ENCODE peak calls at places on chromosomes 2 and 18, in five cellular contexts. One of them, this sample, is unnamed.

GRCh38 chr18:21179590-21180220 is 62.3 kb upstream of the GREB1L start:
- DNase-seq in H9: peak
- DNase-seq in neuronal stem cell: peak
- DNase-seq in mesendoderm: peak
- DNase-seq in IMR-90: peak
- DNase-seq in this sample: peak

GRCh38 chr18:14053661-14054060 is 78.6 kb downstream of the ZNF519 start:
- DNase-seq in mesendoderm: no peak
- DNase-seq in IMR-90: no peak
- DNase-seq in H9: no peak
- DNase-seq in neuronal stem cell: no peak
- DNase-seq in this sample: no peak

GRCh38 chr2:101831351-101831865 is 133.9 kb downstream of the MAP4K4 start:
- DNase-seq in mesendoderm: peak
- DNase-seq in H9: peak
- DNase-seq in neuronal stem cell: peak
- DNase-seq in IMR-90: peak
- DNase-seq in this sample: peak

GRCh38 chr2:58140508-58141072 is 94.0 kb downstream of the VRK2 start:
- DNase-seq in mesendoderm: no peak
- DNase-seq in neuronal stem cell: no peak
- DNase-seq in H9: no peak
- DNase-seq in IMR-90: peak
- DNase-seq in this sample: no peak

GRCh38 chr2:29014331-29014730 is 33.2 kb downstream of the TOGARAM2 start:
- DNase-seq in H9: no peak
- DNase-seq in IMR-90: no peak
- DNase-seq in neuronal stem cell: no peak
- DNase-seq in mesendoderm: no peak
- DNase-seq in this sample: no peak

GRCh38 chr2:39778233-39778632 is 825 bp downstream of the THUMPD2 start:
- DNase-seq in mesendoderm: no peak
- DNase-seq in neuronal stem cell: no peak
- DNase-seq in H9: no peak
- DNase-seq in IMR-90: no peak
- DNase-seq in this sample: no peak

GRCh38 chr2:41879367-41879871 is 168.4 kb upstream of the PKDCC start:
- DNase-seq in H9: no peak
- DNase-seq in IMR-90: no peak
- DNase-seq in mesendoderm: no peak
- DNase-seq in neuronal stem cell: no peak
- DNase-seq in this sample: no peak

GRCh38 chr2:1567556-1568344 is 154.5 kb downstream of the TPO start:
- DNase-seq in IMR-90: no peak
- DNase-seq in neuronal stem cell: no peak
- DNase-seq in mesendoderm: no peak
- DNase-seq in H9: no peak
- DNase-seq in this sample: no peak

GRCh38 chr18:79770501-79770815 is 27.3 kb upstream of the KCNG2 start:
- DNase-seq in neuronal stem cell: no peak
- DNase-seq in mesendoderm: no peak
- DNase-seq in IMR-90: no peak
- DNase-seq in H9: no peak
- DNase-seq in this sample: no peak

GRCh38 chr2:47070920-47071824 is 83.9 kb downstream of the STPG4 start:
- DNase-seq in IMR-90: peak
- DNase-seq in H9: no peak
- DNase-seq in neuronal stem cell: no peak
- DNase-seq in mesendoderm: no peak
- DNase-seq in this sample: peak

GRCh38 chr2:191758420-191759199 is 80.7 kb downstream of the NABP1 start:
- DNase-seq in IMR-90: peak
- DNase-seq in H9: peak
- DNase-seq in mesendoderm: peak
- DNase-seq in neuronal stem cell: peak
- DNase-seq in this sample: peak

GRCh38 chr2:119383410-119384140 is 16.8 kb downstream of the DBI start:
- DNase-seq in mesendoderm: no peak
- DNase-seq in H9: no peak
- DNase-seq in IMR-90: no peak
- DNase-seq in neuronal stem cell: no peak
- DNase-seq in this sample: no peak

GRCh38 chr2:227615181-227615580 is 541 bp upstream of the SCYGR3 start:
- DNase-seq in neuronal stem cell: no peak
- DNase-seq in IMR-90: no peak
- DNase-seq in mesendoderm: no peak
- DNase-seq in H9: no peak
- DNase-seq in this sample: no peak

GRCh38 chr2:180990337-180990736 is 9.9 kb downstream of the UBE2E3 start:
- DNase-seq in H9: no peak
- DNase-seq in neuronal stem cell: no peak
- DNase-seq in IMR-90: no peak
- DNase-seq in mesendoderm: no peak
- DNase-seq in this sample: no peak

GRCh38 chr2:46383113-46383395 is 85.8 kb downstream of the EPAS1 start:
- DNase-seq in H9: no peak
- DNase-seq in IMR-90: no peak
- DNase-seq in mesendoderm: no peak
- DNase-seq in neuronal stem cell: no peak
- DNase-seq in this sample: no peak

GRCh38 chr18:44895176-44895798 is 214.6 kb downstream of the SETBP1 start:
- DNase-seq in H9: no peak
- DNase-seq in mesendoderm: peak
- DNase-seq in neuronal stem cell: no peak
- DNase-seq in IMR-90: peak
- DNase-seq in this sample: peak

GRCh38 chr18:56402872-56403516 is 235.4 kb downstream of the TXNL1 start:
- DNase-seq in neuronal stem cell: no peak
- DNase-seq in IMR-90: peak
- DNase-seq in mesendoderm: no peak
- DNase-seq in H9: no peak
- DNase-seq in this sample: peak

GRCh38 chr2:45755585-45756330 is 104.3 kb downstream of the PRKCE start:
- DNase-seq in mesendoderm: peak
- DNase-seq in H9: no peak
- DNase-seq in neuronal stem cell: no peak
- DNase-seq in IMR-90: peak
- DNase-seq in this sample: peak

GRCh38 chr2:140667203-140667602 is 1463.6 kb downstream of the LRP1B start:
- DNase-seq in H9: no peak
- DNase-seq in IMR-90: no peak
- DNase-seq in neuronal stem cell: no peak
- DNase-seq in mesendoderm: no peak
- DNase-seq in this sample: no peak

GRCh38 chr18:36187826-36188721 is 777 bp downstream of the MOCOS start:
- DNase-seq in IMR-90: peak
- DNase-seq in mesendoderm: peak
- DNase-seq in H9: peak
- DNase-seq in neuronal stem cell: no peak
- DNase-seq in this sample: no peak

GRCh38 chr2:121197369-121198091 is 87.5 kb downstream of the TFCP2L1 start:
- DNase-seq in H9: no peak
- DNase-seq in neuronal stem cell: no peak
- DNase-seq in mesendoderm: no peak
- DNase-seq in IMR-90: peak
- DNase-seq in this sample: peak
- H3K4me2 ChIP-seq in H9: no peak
- H3K4me2 ChIP-seq in neuronal stem cell: no peak
- H3K4me2 ChIP-seq in mesendoderm: no peak
- H3K4me2 ChIP-seq in IMR-90: no peak
- H3K4me2 ChIP-seq in this sample: no peak

DNA sequence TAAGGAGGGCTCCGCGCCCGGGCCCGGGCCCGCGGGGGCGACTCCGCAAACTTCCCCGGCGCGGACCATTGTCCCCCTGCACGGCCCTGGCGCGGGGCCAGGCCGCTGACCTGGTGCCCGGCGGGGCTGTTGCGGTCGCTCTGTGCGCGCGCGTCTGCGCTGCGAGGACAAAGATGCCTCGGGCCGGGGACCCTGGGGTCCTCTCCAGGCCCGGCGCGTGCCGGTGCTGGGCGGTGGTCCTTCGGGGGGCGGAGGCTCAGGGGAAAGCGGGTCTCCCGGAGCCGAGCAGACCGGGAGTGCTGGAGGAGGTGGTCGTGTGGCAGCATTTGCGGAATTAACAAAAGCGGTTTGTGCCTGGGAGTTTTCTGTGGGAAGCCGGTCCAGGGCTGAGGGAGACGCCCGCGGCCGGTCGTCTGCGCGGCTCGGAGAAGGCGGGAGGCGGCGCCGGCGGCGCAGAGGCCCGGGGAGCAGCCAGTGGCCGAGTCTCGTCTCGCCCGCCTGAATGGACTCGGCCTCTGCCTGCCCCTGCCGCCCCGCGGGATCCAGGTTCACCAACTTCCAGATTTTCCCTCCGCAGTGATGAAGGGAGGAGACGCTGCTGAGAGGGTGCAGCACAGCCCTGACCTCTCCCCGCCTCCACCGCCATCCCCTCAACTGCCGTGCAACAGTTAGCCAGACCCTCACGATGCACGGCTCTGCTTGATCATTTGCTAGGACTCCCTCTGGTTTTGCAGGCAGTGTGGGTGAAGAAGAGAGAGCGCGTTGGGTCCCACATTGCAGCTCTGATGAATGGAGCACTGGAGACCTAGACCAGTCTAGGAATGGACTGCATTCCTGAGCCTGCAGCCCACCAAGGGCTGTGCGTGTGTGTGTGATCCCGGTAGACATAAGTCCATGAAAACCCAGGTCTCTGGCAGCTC is 705 bp downstream of the EFR3B start:
- DNase-seq in H9: peak
- DNase-seq in neuronal stem cell: peak
- DNase-seq in mesendoderm: peak
- DNase-seq in IMR-90: peak
- DNase-seq in this sample: no peak
- H3K18ac ChIP-seq in H9: peak
- H3K18ac ChIP-seq in neuronal stem cell: peak
- H3K18ac ChIP-seq in mesendoderm: peak
- H3K18ac ChIP-seq in IMR-90: no peak
- H3K18ac ChIP-seq in this sample: no peak

GRCh38 chr2:50658883-50659282 is 373.0 kb downstream of the NRXN1 start:
- DNase-seq in mesendoderm: peak
- DNase-seq in IMR-90: peak
- DNase-seq in neuronal stem cell: no peak
- DNase-seq in H9: no peak
- DNase-seq in this sample: peak
- H3K4me2 ChIP-seq in mesendoderm: no peak
- H3K4me2 ChIP-seq in IMR-90: no peak
- H3K4me2 ChIP-seq in neuronal stem cell: no peak
- H3K4me2 ChIP-seq in H9: no peak
- H3K4me2 ChIP-seq in this sample: no peak

DNA sequence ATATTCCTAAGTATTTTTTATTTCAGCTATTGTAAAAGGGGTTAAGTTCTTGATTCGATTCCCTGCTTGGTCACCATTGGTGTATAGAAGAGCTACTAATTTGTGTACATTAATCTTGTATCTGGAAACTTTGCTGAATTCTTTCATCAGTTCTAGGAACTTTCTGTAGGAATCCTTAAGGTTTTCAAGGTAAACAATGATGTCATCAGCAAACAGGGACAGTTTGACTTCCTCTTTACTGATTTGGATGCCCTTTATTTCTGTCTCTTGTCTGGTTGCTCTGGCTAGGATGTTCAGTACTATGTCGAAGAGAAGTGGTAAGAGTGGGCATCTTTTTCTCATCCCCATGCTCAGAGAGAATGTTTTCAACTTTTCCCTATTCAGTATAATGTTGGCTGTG is 252.7 kb downstream of the NR4A2 start:
- DNase-seq in IMR-90: no peak
- DNase-seq in neuronal stem cell: no peak
- DNase-seq in H9: no peak
- DNase-seq in mesendoderm: no peak
- DNase-seq in this sample: no peak
- H3K18ac ChIP-seq in IMR-90: no peak
- H3K18ac ChIP-seq in neuronal stem cell: no peak
- H3K18ac ChIP-seq in H9: no peak
- H3K18ac ChIP-seq in mesendoderm: no peak
- H3K18ac ChIP-seq in this sample: no peak

GRCh38 chr2:217076651-217077232 is 216.9 kb upstream of the TNP1 start:
- DNase-seq in mesendoderm: no peak
- DNase-seq in H9: no peak
- DNase-seq in neuronal stem cell: no peak
- DNase-seq in IMR-90: no peak
- DNase-seq in this sample: no peak

GRCh38 chr2:217077841-217078407 is 218.1 kb upstream of the TNP1 start:
- DNase-seq in H9: no peak
- DNase-seq in mesendoderm: no peak
- DNase-seq in IMR-90: peak
- DNase-seq in neuronal stem cell: no peak
- DNase-seq in this sample: no peak

GRCh38 chr2:217071416-217071815 is 211.6 kb upstream of the TNP1 start:
- DNase-seq in IMR-90: peak
- DNase-seq in mesendoderm: no peak
- DNase-seq in H9: no peak
- DNase-seq in neuronal stem cell: no peak
- DNase-seq in this sample: peak

GRCh38 chr2:217075225-217075802 is 215.4 kb upstream of the TNP1 start:
- DNase-seq in IMR-90: peak
- DNase-seq in H9: no peak
- DNase-seq in neuronal stem cell: no peak
- DNase-seq in mesendoderm: no peak
- DNase-seq in this sample: no peak

GRCh38 chr2:217074576-217075224 is 214.8 kb upstream of the TNP1 start:
- DNase-seq in mesendoderm: no peak
- DNase-seq in IMR-90: peak
- DNase-seq in H9: no peak
- DNase-seq in neuronal stem cell: no peak
- DNase-seq in this sample: no peak
- H3K4me2 ChIP-seq in mesendoderm: no peak
- H3K4me2 ChIP-seq in IMR-90: no peak
- H3K4me2 ChIP-seq in H9: no peak
- H3K4me2 ChIP-seq in neuronal stem cell: no peak
- H3K4me2 ChIP-seq in this sample: no peak